ENCODE peak calls at places on chromosomes 5 and 9, in six cellular contexts. K is hepatocyte, Y is GM12865, R is AG04450, P is pancreas, T is right atrium auricular region. J is an unnamed sample.

GRCh38 chr9:38629511-38629910 is 9.1 kb upstream of the ANKRD18A start:
- DNase-seq in K (no peak), P (no peak), Y (no peak), T (no peak), R (no peak), J (no peak)

GRCh38 chr9:137000177-137000930 is 4.0 kb upstream of the CLIC3 start:
- DNase-seq in P (no peak), Y (peak), T (no peak), K (no peak), R (peak), J (no peak)

GRCh38 chr9:35609001-35609819 is 4.1 kb downstream of the TESK1 start:
- DNase-seq in P (no peak), T (no peak), R (no peak), Y (no peak), K (no peak), J (no peak)

GRCh38 chr5:36535837-36536236 is 70.6 kb upstream of the SLC1A3 start:
- DNase-seq in T (no peak), R (no peak), Y (no peak), P (no peak), K (no peak), J (no peak)

GRCh38 chr5:143662020-143662419 is 149.9 kb upstream of the HMHB1 start:
- DNase-seq in Y (no peak), R (no peak), T (no peak), P (no peak), K (no peak), J (no peak)

GRCh38 chr9:16062542-16063240 is 509.8 kb downstream of the CCDC171 start:
- DNase-seq in P (no peak), Y (peak), T (no peak), R (peak), K (no peak), J (peak)

GRCh38 chr5:177446184-177447065 is at the start of gene PRR7:
- DNase-seq in R (no peak), T (no peak), Y (peak), K (peak), P (peak), J (no peak)

GRCh38 chr9:25543806-25544205 is 134.4 kb downstream of the TUSC1 start:
- DNase-seq in P (no peak), Y (no peak), K (no peak), T (no peak), R (no peak), J (no peak)

GRCh38 chr5:18321516-18321915 is 687.3 kb downstream of the TAF11L14 start:
- DNase-seq in P (no peak), R (no peak), Y (no peak), T (no peak), K (no peak), J (no peak)

GRCh38 chr5:78638423-78638822 is 10.1 kb downstream of the LHFPL2 start:
- DNase-seq in P (peak), T (peak), R (peak), Y (no peak), K (peak), J (peak)

GRCh38 chr9:16022228-16022627 is 469.4 kb downstream of the CCDC171 start:
- DNase-seq in R (no peak), P (no peak), Y (no peak), T (no peak), K (no peak), J (no peak)

GRCh38 chr5:124701873-124702272 is 44.6 kb downstream of the ZNF608 start:
- DNase-seq in K (no peak), T (no peak), P (no peak), Y (peak), R (no peak), J (no peak)

GRCh38 chr5:36878421-36879088 is 2.0 kb downstream of the NIPBL start:
- DNase-seq in Y (no peak), K (peak), P (peak), R (no peak), T (no peak), J (no peak)

GRCh38 chr5:137395011-137395755 is 103.9 kb downstream of the SPOCK1 start:
- DNase-seq in P (no peak), Y (no peak), R (no peak), T (no peak), K (no peak), J (peak)

GRCh38 chr9:94779693-94780290 is 53.3 kb downstream of the AOPEP start:
- DNase-seq in Y (no peak), T (no peak), R (no peak), K (no peak), P (no peak), J (no peak)

DNA sequence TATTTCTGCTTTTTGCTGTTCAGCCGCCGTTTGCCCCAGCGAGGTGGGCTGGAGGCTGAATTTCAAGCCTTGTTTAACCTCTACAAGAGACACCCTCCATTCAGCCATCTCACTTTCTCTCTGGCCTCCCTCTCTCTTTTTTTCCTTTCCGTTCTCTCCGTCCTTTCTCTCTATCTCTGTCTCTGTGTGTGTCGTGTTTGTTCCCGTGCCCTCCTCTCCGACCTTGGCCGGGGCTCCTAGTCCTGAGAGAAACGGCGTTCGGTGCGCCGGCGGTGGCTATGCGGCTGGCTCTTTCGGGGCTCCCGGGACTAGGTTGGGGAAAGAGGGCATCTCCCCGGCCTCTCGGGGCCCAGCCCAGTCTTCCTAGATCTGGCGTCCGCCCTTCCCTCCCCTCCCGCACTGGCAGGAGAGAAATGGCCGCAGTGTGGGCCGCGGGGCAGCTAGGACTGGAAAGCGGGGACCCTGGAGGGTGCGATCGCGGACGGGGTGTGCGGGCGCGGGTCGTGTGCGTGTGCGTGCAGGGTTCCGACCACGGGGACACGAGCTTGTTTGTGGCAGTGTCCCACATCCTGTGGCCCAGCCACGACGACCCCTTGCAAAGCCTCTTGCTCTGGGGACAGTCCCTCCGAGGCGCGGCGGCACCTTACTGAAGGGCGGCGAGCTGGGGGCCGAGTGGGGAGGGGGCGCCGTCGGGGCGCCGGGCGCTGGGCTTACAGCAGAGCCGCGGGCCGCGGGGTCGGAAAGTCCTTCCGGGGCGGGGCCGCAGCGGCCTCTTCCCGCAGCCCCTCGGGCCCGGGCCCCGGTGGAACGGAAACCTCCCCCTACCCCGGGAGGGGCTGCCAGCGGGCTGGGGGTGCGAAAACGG is 5.7 kb downstream of the LHX2 start:
- DNase-seq in T (no peak), R (no peak), P (no peak), K (no peak), Y (no peak), J (no peak)
- H3K4me3 ChIP-seq in T (peak), R (no peak), P (no peak), K (no peak), Y (no peak), J (peak)

GRCh38 chr5:132013711-132014110 is 2.3 kb upstream of the ACSL6 start:
- DNase-seq in P (peak), K (no peak), T (peak), Y (no peak), R (no peak), J (no peak)
- TF ChIP-seq CTCF in P (no peak), K (no peak), T (no peak), Y (no peak), R (no peak), J (no peak)

GRCh38 chr9:92608221-92609141 is 61.5 kb downstream of the IPPK start:
- DNase-seq in T (no peak), K (no peak), Y (no peak), R (no peak), P (no peak), J (no peak)

GRCh38 chr9:92605224-92605623 is 64.7 kb downstream of the IPPK start:
- DNase-seq in T (no peak), R (no peak), Y (no peak), K (no peak), P (no peak), J (no peak)

GRCh38 chr9:92607088-92607487 is 62.8 kb downstream of the IPPK start:
- DNase-seq in K (no peak), P (no peak), R (no peak), Y (peak), T (no peak), J (no peak)

GRCh38 chr9:92609142-92609500 is 60.8 kb downstream of the IPPK start:
- DNase-seq in R (no peak), Y (no peak), K (no peak), P (no peak), T (no peak), J (no peak)

GRCh38 chr9:92607773-92608172 is 62.2 kb downstream of the IPPK start:
- DNase-seq in P (no peak), Y (no peak), K (peak), T (no peak), R (peak), J (no peak)
- H3K4me3 ChIP-seq in P (no peak), Y (no peak), K (no peak), T (no peak), R (no peak), J (no peak)

DNA sequence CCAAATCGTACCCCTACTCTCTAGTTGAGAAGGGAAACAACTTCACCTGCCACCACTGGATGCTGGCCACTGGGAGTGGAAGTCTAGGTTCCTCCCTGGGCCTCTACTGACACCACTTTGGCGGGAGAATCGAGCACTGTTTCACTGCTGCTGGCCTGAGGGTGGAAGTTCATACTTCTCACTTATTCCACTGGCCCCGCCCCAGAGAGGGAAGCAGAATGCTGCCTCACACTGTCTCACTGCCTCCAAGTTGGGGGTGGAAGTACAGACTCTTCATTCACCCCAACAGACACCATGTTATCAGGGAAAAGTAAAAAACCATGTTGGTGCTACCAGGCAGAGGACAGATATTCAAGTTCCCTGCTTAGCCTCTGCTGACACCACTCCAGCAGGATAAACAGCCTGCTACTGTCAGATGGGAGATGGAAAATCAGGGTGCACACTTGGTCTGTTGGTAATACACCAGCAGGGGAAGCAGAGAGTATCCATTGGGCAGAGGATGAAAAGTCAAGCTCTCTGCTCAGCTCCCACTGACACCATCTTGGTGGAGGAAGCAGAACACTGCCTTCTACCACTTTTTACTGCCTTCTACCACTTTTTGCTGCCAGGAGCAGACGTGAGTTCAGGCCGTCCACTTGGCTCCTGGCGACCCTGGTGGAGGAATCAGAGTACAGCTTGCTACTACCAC is 159.4 kb downstream of the SIL1 start:
- DNase-seq in T (no peak), P (no peak), R (no peak), Y (no peak), K (no peak), J (no peak)
- TF ChIP-seq CTCF in T (no peak), P (no peak), R (no peak), Y (no peak), K (no peak), J (peak)

GRCh38 chr5:158727108-158727507 is 372.6 kb downstream of the EBF1 start:
- DNase-seq in K (no peak), T (no peak), P (no peak), Y (no peak), R (no peak), J (no peak)
- H3K4me3 ChIP-seq in K (no peak), T (no peak), P (no peak), Y (no peak), R (no peak), J (no peak)

J was measured in retinal pigment epithelial cell.